ENCODE peak calls at places on chromosomes 5 and 9, in eight cellular contexts. One of them, this sample, is unnamed.

GRCh38 chr5:128304121-128304520 is 220.6 kb downstream of the SLC12A2 start:
- DNase-seq in neural crest cell: no peak
- DNase-seq in A172: peak; percentile 35
- DNase-seq in C1 segment of cervical spinal cord: no peak
- DNase-seq in ureter: no peak
- DNase-seq in B cell: no peak
- DNase-seq in GDM1: no peak
- DNase-seq in SK-MEL-5: no peak
- DNase-seq in this sample: no peak

GRCh38 chr5:33231935-33232334 is 208.8 kb upstream of the TARS1 start:
- DNase-seq in neural crest cell: no peak
- DNase-seq in A172: no peak
- DNase-seq in C1 segment of cervical spinal cord: no peak
- DNase-seq in ureter: no peak
- DNase-seq in B cell: no peak
- DNase-seq in GDM1: no peak
- DNase-seq in SK-MEL-5: no peak
- DNase-seq in this sample: no peak

GRCh38 chr9:88064554-88064953 is 73.7 kb downstream of the SPATA31C2 start:
- DNase-seq in neural crest cell: no peak
- DNase-seq in A172: no peak
- DNase-seq in C1 segment of cervical spinal cord: no peak
- DNase-seq in ureter: no peak
- DNase-seq in B cell: no peak
- DNase-seq in GDM1: no peak
- DNase-seq in SK-MEL-5: no peak
- DNase-seq in this sample: no peak

GRCh38 chr5:35194636-35195471 is 35.4 kb downstream of the PRLR start:
- DNase-seq in neural crest cell: no peak
- DNase-seq in A172: no peak
- DNase-seq in C1 segment of cervical spinal cord: no peak
- DNase-seq in ureter: no peak
- DNase-seq in B cell: peak; percentile 22
- DNase-seq in GDM1: no peak
- DNase-seq in SK-MEL-5: peak; percentile 28
- DNase-seq in this sample: no peak

GRCh38 chr5:53019320-53019719 is 30.2 kb downstream of the ITGA2 start:
- DNase-seq in neural crest cell: no peak
- DNase-seq in A172: peak; percentile 92
- DNase-seq in C1 segment of cervical spinal cord: no peak
- DNase-seq in ureter: no peak
- DNase-seq in B cell: no peak
- DNase-seq in GDM1: no peak
- DNase-seq in SK-MEL-5: peak; percentile 16
- DNase-seq in this sample: no peak

GRCh38 chr5:73791389-73791788 is 165.4 kb downstream of the ARHGEF28 start:
- DNase-seq in neural crest cell: no peak
- DNase-seq in A172: no peak
- DNase-seq in C1 segment of cervical spinal cord: no peak
- DNase-seq in ureter: no peak
- DNase-seq in B cell: no peak
- DNase-seq in GDM1: no peak
- DNase-seq in SK-MEL-5: no peak
- DNase-seq in this sample: no peak

GRCh38 chr9:92713528-92713927 is 43.6 kb upstream of the IPPK start:
- DNase-seq in neural crest cell: no peak
- DNase-seq in A172: no peak
- DNase-seq in C1 segment of cervical spinal cord: no peak
- DNase-seq in ureter: no peak
- DNase-seq in B cell: no peak
- DNase-seq in GDM1: no peak
- DNase-seq in SK-MEL-5: no peak
- DNase-seq in this sample: no peak

GRCh38 chr5:67548520-67549262 is 352.1 kb upstream of the CD180 start:
- DNase-seq in neural crest cell: no peak
- DNase-seq in A172: no peak
- DNase-seq in C1 segment of cervical spinal cord: no peak
- DNase-seq in ureter: no peak
- DNase-seq in B cell: no peak
- DNase-seq in GDM1: no peak
- DNase-seq in SK-MEL-5: no peak
- DNase-seq in this sample: no peak

GRCh38 chr9:13804532-13804931 is 509.4 kb downstream of the NFIB start:
- DNase-seq in neural crest cell: no peak
- DNase-seq in A172: no peak
- DNase-seq in C1 segment of cervical spinal cord: no peak
- DNase-seq in ureter: no peak
- DNase-seq in B cell: no peak
- DNase-seq in GDM1: no peak
- DNase-seq in SK-MEL-5: no peak
- DNase-seq in this sample: no peak

GRCh38 chr5:58412932-58413331 is 47.0 kb downstream of the PLK2 start:
- DNase-seq in neural crest cell: no peak
- DNase-seq in A172: peak; percentile 10
- DNase-seq in C1 segment of cervical spinal cord: no peak
- DNase-seq in ureter: no peak
- DNase-seq in B cell: no peak
- DNase-seq in GDM1: no peak
- DNase-seq in SK-MEL-5: no peak
- DNase-seq in this sample: no peak

GRCh38 chr9:133683494-133684460 is 47.6 kb downstream of the DBH start:
- DNase-seq in neural crest cell: no peak
- DNase-seq in A172: no peak
- DNase-seq in C1 segment of cervical spinal cord: no peak
- DNase-seq in ureter: no peak
- DNase-seq in B cell: no peak
- DNase-seq in GDM1: no peak
- DNase-seq in SK-MEL-5: no peak
- DNase-seq in this sample: no peak

GRCh38 chr5:3595102-3595961 is at the start of gene IRX1:
- DNase-seq in neural crest cell: no peak
- DNase-seq in A172: peak; percentile 29
- DNase-seq in C1 segment of cervical spinal cord: no peak
- DNase-seq in ureter: no peak
- DNase-seq in B cell: no peak
- DNase-seq in GDM1: no peak
- DNase-seq in SK-MEL-5: peak; percentile 20
- DNase-seq in this sample: no peak

GRCh38 chr5:158943057-158943456 is 156.7 kb downstream of the EBF1 start:
- DNase-seq in neural crest cell: no peak
- DNase-seq in A172: peak; percentile 99
- DNase-seq in C1 segment of cervical spinal cord: no peak
- DNase-seq in ureter: no peak
- DNase-seq in B cell: no peak
- DNase-seq in GDM1: no peak
- DNase-seq in SK-MEL-5: peak; percentile 61
- DNase-seq in this sample: no peak